ENCODE peak calls at places on chromosomes 5 and 9, in six cellular contexts. One of them, this sample, is unnamed. For H3K4me1, the result is how much of the 10 kb centered on the place peaks cover.

GRCh38 chr9:90300901-90301688 is 341.5 kb downstream of the DIRAS2 start:
- DNase-seq in CD4-positive, alpha-beta memory T cell: no peak
- DNase-seq in PC-3: peak
- DNase-seq in mesenchymal stem cell: peak
- DNase-seq in hepatocyte: peak
- DNase-seq in ascending aorta: no peak
- DNase-seq in this sample: no peak

GRCh38 chr5:134958755-134959154 is 9.0 kb upstream of the CATSPER3 start:
- DNase-seq in hepatocyte: no peak
- DNase-seq in PC-3: no peak
- DNase-seq in mesenchymal stem cell: peak
- DNase-seq in CD4-positive, alpha-beta memory T cell: no peak
- DNase-seq in ascending aorta: no peak
- DNase-seq in this sample: no peak

GRCh38 chr5:23820764-23821471 is 313.5 kb downstream of the PRDM9 start:
- DNase-seq in hepatocyte: peak
- DNase-seq in PC-3: peak
- DNase-seq in mesenchymal stem cell: peak
- DNase-seq in CD4-positive, alpha-beta memory T cell: no peak
- DNase-seq in ascending aorta: no peak
- DNase-seq in this sample: no peak

GRCh38 chr9:124639637-124640036 is 131.5 kb downstream of the NR6A1 start:
- DNase-seq in ascending aorta: no peak
- DNase-seq in CD4-positive, alpha-beta memory T cell: no peak
- DNase-seq in mesenchymal stem cell: no peak
- DNase-seq in hepatocyte: no peak
- DNase-seq in PC-3: no peak
- DNase-seq in this sample: no peak

GRCh38 chr9:129567842-129568559 is 52.9 kb downstream of the C9orf50 start:
- DNase-seq in hepatocyte: no peak
- DNase-seq in ascending aorta: peak
- DNase-seq in PC-3: peak
- DNase-seq in mesenchymal stem cell: peak
- DNase-seq in CD4-positive, alpha-beta memory T cell: no peak
- DNase-seq in this sample: no peak

GRCh38 chr5:119269061-119269579 is 86.7 kb upstream of the TNFAIP8 start:
- DNase-seq in hepatocyte: peak
- DNase-seq in ascending aorta: peak
- DNase-seq in mesenchymal stem cell: peak
- DNase-seq in CD4-positive, alpha-beta memory T cell: peak
- DNase-seq in PC-3: peak
- DNase-seq in this sample: no peak

GRCh38 chr5:81948349-81948748 is 23.5 kb upstream of the ATG10 start:
- DNase-seq in CD4-positive, alpha-beta memory T cell: no peak
- DNase-seq in PC-3: no peak
- DNase-seq in mesenchymal stem cell: no peak
- DNase-seq in ascending aorta: no peak
- DNase-seq in hepatocyte: peak
- DNase-seq in this sample: no peak

GRCh38 chr9:69120380-69121154 is 53.5 kb upstream of the TJP2 start:
- DNase-seq in PC-3: peak
- DNase-seq in hepatocyte: peak
- DNase-seq in mesenchymal stem cell: no peak
- DNase-seq in CD4-positive, alpha-beta memory T cell: no peak
- DNase-seq in ascending aorta: peak
- DNase-seq in this sample: no peak

GRCh38 chr9:93134740-93135444 is 841 bp upstream of the NINJ1 start:
- DNase-seq in PC-3: no peak
- DNase-seq in mesenchymal stem cell: no peak
- DNase-seq in ascending aorta: no peak
- DNase-seq in CD4-positive, alpha-beta memory T cell: no peak
- DNase-seq in hepatocyte: no peak
- DNase-seq in this sample: no peak

GRCh38 chr9:12908910-12909309 is 134.1 kb downstream of the LURAP1L start:
- DNase-seq in hepatocyte: no peak
- DNase-seq in PC-3: peak
- DNase-seq in CD4-positive, alpha-beta memory T cell: no peak
- DNase-seq in mesenchymal stem cell: no peak
- DNase-seq in ascending aorta: no peak
- DNase-seq in this sample: no peak

GRCh38 chr5:155402927-155403645 is 389.5 kb downstream of the KIF4B start:
- DNase-seq in CD4-positive, alpha-beta memory T cell: no peak
- DNase-seq in ascending aorta: no peak
- DNase-seq in PC-3: no peak
- DNase-seq in hepatocyte: no peak
- DNase-seq in mesenchymal stem cell: no peak
- DNase-seq in this sample: no peak

GRCh38 chr5:33148076-33148501 is 292.7 kb upstream of the TARS1 start:
- DNase-seq in hepatocyte: peak
- DNase-seq in ascending aorta: peak
- DNase-seq in PC-3: peak
- DNase-seq in mesenchymal stem cell: peak
- DNase-seq in CD4-positive, alpha-beta memory T cell: no peak
- DNase-seq in this sample: no peak

GRCh38 chr9:135295556-135296300 is 183.9 kb upstream of the PPP1R26 start:
- DNase-seq in mesenchymal stem cell: no peak
- DNase-seq in PC-3: no peak
- DNase-seq in hepatocyte: no peak
- DNase-seq in ascending aorta: no peak
- DNase-seq in CD4-positive, alpha-beta memory T cell: no peak
- DNase-seq in this sample: no peak

GRCh38 chr5:1386274-1386717 is 41.4 kb upstream of the CLPTM1L start:
- DNase-seq in hepatocyte: peak
- DNase-seq in PC-3: peak
- DNase-seq in ascending aorta: no peak
- DNase-seq in mesenchymal stem cell: peak
- DNase-seq in CD4-positive, alpha-beta memory T cell: peak
- DNase-seq in this sample: peak

GRCh38 chr5:158746979-158747378 is 352.7 kb downstream of the EBF1 start:
- DNase-seq in mesenchymal stem cell: no peak
- DNase-seq in ascending aorta: peak
- DNase-seq in hepatocyte: no peak
- DNase-seq in CD4-positive, alpha-beta memory T cell: no peak
- DNase-seq in PC-3: peak
- DNase-seq in this sample: no peak

GRCh38 chr5:116935561-116936162 is 361.0 kb upstream of the SEMA6A start:
- DNase-seq in hepatocyte: no peak
- DNase-seq in mesenchymal stem cell: no peak
- DNase-seq in ascending aorta: no peak
- DNase-seq in PC-3: no peak
- DNase-seq in CD4-positive, alpha-beta memory T cell: no peak
- DNase-seq in this sample: no peak

GRCh38 chr9:19660019-19660418 is 128.8 kb downstream of the SLC24A2 start:
- DNase-seq in mesenchymal stem cell: no peak
- DNase-seq in hepatocyte: peak
- DNase-seq in ascending aorta: no peak
- DNase-seq in PC-3: peak
- DNase-seq in CD4-positive, alpha-beta memory T cell: no peak
- DNase-seq in this sample: no peak

GRCh38 chr9:115983366-115983765 is 170.2 kb upstream of the PAPPA start:
- DNase-seq in ascending aorta: no peak
- DNase-seq in mesenchymal stem cell: no peak
- DNase-seq in CD4-positive, alpha-beta memory T cell: no peak
- DNase-seq in PC-3: no peak
- DNase-seq in hepatocyte: no peak
- DNase-seq in this sample: no peak

GRCh38 chr9:115986508-115986907 is 167.1 kb upstream of the PAPPA start:
- DNase-seq in ascending aorta: no peak
- DNase-seq in mesenchymal stem cell: peak
- DNase-seq in CD4-positive, alpha-beta memory T cell: no peak
- DNase-seq in hepatocyte: no peak
- DNase-seq in PC-3: no peak
- DNase-seq in this sample: no peak

GRCh38 chr9:115988701-115989100 is 164.9 kb upstream of the PAPPA start:
- DNase-seq in mesenchymal stem cell: no peak
- DNase-seq in hepatocyte: no peak
- DNase-seq in PC-3: no peak
- DNase-seq in CD4-positive, alpha-beta memory T cell: no peak
- DNase-seq in ascending aorta: no peak
- DNase-seq in this sample: no peak

GRCh38 chr9:115989816-115990215 is 163.8 kb upstream of the PAPPA start:
- DNase-seq in mesenchymal stem cell: no peak
- DNase-seq in ascending aorta: no peak
- DNase-seq in CD4-positive, alpha-beta memory T cell: no peak
- DNase-seq in hepatocyte: no peak
- DNase-seq in PC-3: no peak
- DNase-seq in this sample: no peak

DNA sequence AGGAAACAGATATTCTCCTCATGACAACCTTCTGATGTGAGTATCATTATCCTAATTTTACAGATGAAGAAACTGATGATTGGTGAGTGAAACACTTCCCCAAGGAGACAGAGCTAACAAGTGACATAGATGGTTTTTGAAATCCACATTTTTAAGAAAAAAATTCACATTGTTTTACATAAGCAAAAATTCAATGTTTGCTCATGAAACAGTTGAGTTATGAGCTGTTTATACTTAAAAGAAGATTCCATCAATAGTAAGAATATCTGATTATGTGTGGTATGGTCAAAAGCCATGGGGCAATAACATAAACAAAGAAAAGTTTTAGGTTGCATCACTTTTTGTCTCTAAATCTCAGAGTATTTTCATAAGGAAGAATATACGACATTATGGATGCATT is 167.9 kb upstream of the PAPPA start:
- DNase-seq in PC-3: no peak
- DNase-seq in hepatocyte: no peak
- DNase-seq in mesenchymal stem cell: no peak
- DNase-seq in CD4-positive, alpha-beta memory T cell: no peak
- DNase-seq in ascending aorta: no peak
- DNase-seq in this sample: no peak
- H3K4me3 ChIP-seq in PC-3: no peak
- H3K4me3 ChIP-seq in hepatocyte: no peak
- H3K4me3 ChIP-seq in mesenchymal stem cell: no peak
- H3K4me3 ChIP-seq in CD4-positive, alpha-beta memory T cell: no peak
- H3K4me3 ChIP-seq in ascending aorta: no peak
- H3K4me3 ChIP-seq in this sample: no peak

GRCh38 chr9:136536721-136537241 is 9.1 kb downstream of the NOTCH1 start:
- DNase-seq in PC-3: no peak
- DNase-seq in mesenchymal stem cell: no peak
- DNase-seq in CD4-positive, alpha-beta memory T cell: no peak
- DNase-seq in ascending aorta: no peak
- DNase-seq in hepatocyte: no peak
- DNase-seq in this sample: no peak

GRCh38 chr9:136533775-136534157 is 12.1 kb downstream of the NOTCH1 start:
- DNase-seq in hepatocyte: no peak
- DNase-seq in PC-3: no peak
- DNase-seq in mesenchymal stem cell: no peak
- DNase-seq in CD4-positive, alpha-beta memory T cell: peak
- DNase-seq in ascending aorta: no peak
- DNase-seq in this sample: peak

GRCh38 chr9:136534396-136534795 is 11.5 kb downstream of the NOTCH1 start:
- DNase-seq in hepatocyte: no peak
- DNase-seq in PC-3: no peak
- DNase-seq in CD4-positive, alpha-beta memory T cell: no peak
- DNase-seq in mesenchymal stem cell: no peak
- DNase-seq in ascending aorta: no peak
- DNase-seq in this sample: no peak

GRCh38 chr9:136536051-136536720 is 9.7 kb downstream of the NOTCH1 start:
- DNase-seq in ascending aorta: no peak
- DNase-seq in CD4-positive, alpha-beta memory T cell: no peak
- DNase-seq in PC-3: no peak
- DNase-seq in hepatocyte: no peak
- DNase-seq in mesenchymal stem cell: no peak
- DNase-seq in this sample: no peak

GRCh38 chr9:136535070-136535469 is 10.8 kb downstream of the NOTCH1 start:
- DNase-seq in PC-3: no peak
- DNase-seq in hepatocyte: no peak
- DNase-seq in mesenchymal stem cell: no peak
- DNase-seq in ascending aorta: no peak
- DNase-seq in CD4-positive, alpha-beta memory T cell: no peak
- DNase-seq in this sample: no peak
- H3K4me1 ChIP-seq in PC-3: under half
- H3K4me1 ChIP-seq in hepatocyte: under half
- H3K4me1 ChIP-seq in mesenchymal stem cell: under half
- H3K4me1 ChIP-seq in ascending aorta: under half
- H3K4me1 ChIP-seq in CD4-positive, alpha-beta memory T cell: half or more
- H3K4me1 ChIP-seq in this sample: half or more

GRCh38 chr5:174090147-174090546 is 44.6 kb downstream of the NSG2 start:
- DNase-seq in ascending aorta: no peak
- DNase-seq in mesenchymal stem cell: no peak
- DNase-seq in hepatocyte: no peak
- DNase-seq in CD4-positive, alpha-beta memory T cell: no peak
- DNase-seq in PC-3: no peak
- DNase-seq in this sample: no peak

GRCh38 chr5:174096619-174097018 is 51.1 kb downstream of the NSG2 start:
- DNase-seq in ascending aorta: no peak
- DNase-seq in PC-3: no peak
- DNase-seq in mesenchymal stem cell: no peak
- DNase-seq in hepatocyte: no peak
- DNase-seq in CD4-positive, alpha-beta memory T cell: no peak
- DNase-seq in this sample: no peak

GRCh38 chr5:174091006-174091578 is 45.6 kb downstream of the NSG2 start:
- DNase-seq in PC-3: no peak
- DNase-seq in hepatocyte: peak
- DNase-seq in ascending aorta: no peak
- DNase-seq in CD4-positive, alpha-beta memory T cell: no peak
- DNase-seq in mesenchymal stem cell: no peak
- DNase-seq in this sample: no peak

GRCh38 chr5:174094857-174095606 is 49.5 kb downstream of the NSG2 start:
- DNase-seq in CD4-positive, alpha-beta memory T cell: no peak
- DNase-seq in PC-3: no peak
- DNase-seq in mesenchymal stem cell: no peak
- DNase-seq in ascending aorta: no peak
- DNase-seq in hepatocyte: no peak
- DNase-seq in this sample: no peak

DNA sequence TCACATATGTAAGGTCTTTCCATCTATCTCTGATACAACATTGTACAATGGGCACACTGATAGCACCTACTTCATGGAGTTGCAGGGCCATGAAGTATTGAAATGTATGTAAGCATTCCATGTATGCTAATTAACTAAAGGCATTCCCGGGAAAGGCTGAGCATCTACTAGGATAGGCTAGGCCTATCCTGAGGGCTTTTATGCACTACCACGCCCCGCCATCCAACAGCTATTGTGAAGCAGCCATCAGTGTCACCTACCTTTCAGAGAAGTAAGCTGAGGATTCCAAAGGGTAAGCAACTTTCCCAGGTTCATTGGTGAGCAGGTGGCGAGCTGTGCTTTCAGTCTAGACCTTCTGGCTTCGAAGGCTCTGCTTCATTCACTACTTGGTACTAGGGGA is 47.6 kb downstream of the NSG2 start:
- DNase-seq in hepatocyte: no peak
- DNase-seq in ascending aorta: no peak
- DNase-seq in PC-3: no peak
- DNase-seq in CD4-positive, alpha-beta memory T cell: no peak
- DNase-seq in mesenchymal stem cell: no peak
- DNase-seq in this sample: no peak
- H3K27ac ChIP-seq in hepatocyte: no peak
- H3K27ac ChIP-seq in ascending aorta: no peak
- H3K27ac ChIP-seq in PC-3: no peak
- H3K27ac ChIP-seq in CD4-positive, alpha-beta memory T cell: no peak
- H3K27ac ChIP-seq in mesenchymal stem cell: no peak
- H3K27ac ChIP-seq in this sample: no peak

DNA sequence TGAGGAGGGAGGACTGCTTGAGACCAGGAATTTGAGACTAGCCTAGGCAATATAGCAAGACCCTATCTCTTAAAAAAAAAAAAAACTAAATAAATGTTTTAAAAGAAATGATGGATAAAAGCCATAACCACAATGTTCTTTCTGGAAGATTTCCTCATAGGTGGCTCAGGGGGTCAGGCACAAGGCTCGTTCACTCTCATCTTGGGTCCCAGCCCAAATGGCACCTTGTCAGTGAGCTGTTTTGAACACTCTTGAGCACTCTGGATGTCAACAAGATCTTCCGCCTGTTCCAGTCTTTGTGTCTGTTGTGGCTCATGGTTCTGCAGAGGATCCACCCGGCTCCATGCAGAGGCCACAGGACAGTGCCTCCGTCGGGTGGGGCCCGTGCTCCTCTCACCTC is 35.7 kb upstream of the LMX1B start:
- DNase-seq in CD4-positive, alpha-beta memory T cell: no peak
- DNase-seq in PC-3: no peak
- DNase-seq in mesenchymal stem cell: no peak
- DNase-seq in hepatocyte: no peak
- DNase-seq in ascending aorta: no peak
- DNase-seq in this sample: no peak
- H3K4me3 ChIP-seq in CD4-positive, alpha-beta memory T cell: no peak
- H3K4me3 ChIP-seq in PC-3: no peak
- H3K4me3 ChIP-seq in mesenchymal stem cell: no peak
- H3K4me3 ChIP-seq in hepatocyte: no peak
- H3K4me3 ChIP-seq in ascending aorta: no peak
- H3K4me3 ChIP-seq in this sample: no peak